ENCODE peak calls at places on chromosome 20, in four cellular contexts. One of them, this sample, is unnamed.
A peak's percentile ranks its signal among the peaks of the same experiment; 100 is the strongest.

GRCh38 chr20:62702886-62703852 is 5.5 kb upstream of the NTSR1 start:
- DNase-seq in GM23248: peak; percentile 96
- DNase-seq in thoracic aorta: no peak
- DNase-seq in keratinocyte: peak; percentile 68
- DNase-seq in this sample: no peak

GRCh38 chr20:23482138-23482537 is 8.8 kb upstream of the CST8 start:
- DNase-seq in GM23248: no peak
- DNase-seq in thoracic aorta: no peak
- DNase-seq in keratinocyte: no peak
- DNase-seq in this sample: no peak

GRCh38 chr20:4406627-4407026 is 315.1 kb upstream of the PRND start:
- DNase-seq in GM23248: peak; percentile 96
- DNase-seq in thoracic aorta: no peak
- DNase-seq in keratinocyte: peak; percentile 9
- DNase-seq in this sample: no peak

GRCh38 chr20:63628246-63628975 is 1.5 kb upstream of the GMEB2 start:
- DNase-seq in GM23248: peak; percentile 80
- DNase-seq in thoracic aorta: no peak
- DNase-seq in keratinocyte: no peak
- DNase-seq in this sample: no peak

GRCh38 chr20:53070714-53071392 is 98.7 kb downstream of the TSHZ2 start:
- DNase-seq in GM23248: peak; percentile 57
- DNase-seq in thoracic aorta: no peak
- DNase-seq in keratinocyte: no peak
- DNase-seq in this sample: no peak

GRCh38 chr20:36315545-36316351 is 9.6 kb downstream of the DLGAP4 start:
- DNase-seq in GM23248: no peak
- DNase-seq in thoracic aorta: no peak
- DNase-seq in keratinocyte: no peak
- DNase-seq in this sample: no peak

GRCh38 chr20:52150440-52151258 is 40.9 kb downstream of the ZFP64 start:
- DNase-seq in GM23248: peak; percentile 53
- DNase-seq in thoracic aorta: no peak
- DNase-seq in keratinocyte: no peak
- DNase-seq in this sample: peak; percentile 29

GRCh38 chr20:63850689-63851547 is 10.4 kb upstream of the ABHD16B start:
- DNase-seq in GM23248: no peak
- DNase-seq in thoracic aorta: no peak
- DNase-seq in keratinocyte: no peak
- DNase-seq in this sample: no peak

GRCh38 chr20:21189761-21190523 is 64.1 kb downstream of the KIZ start:
- DNase-seq in GM23248: no peak
- DNase-seq in thoracic aorta: no peak
- DNase-seq in keratinocyte: no peak
- DNase-seq in this sample: peak; percentile 71

GRCh38 chr20:3933126-3933684 is 44.0 kb downstream of the PANK2 start:
- DNase-seq in GM23248: no peak
- DNase-seq in thoracic aorta: no peak
- DNase-seq in keratinocyte: no peak
- DNase-seq in this sample: no peak

GRCh38 chr20:15708984-15709598 is 864.2 kb downstream of the KIF16B start:
- DNase-seq in GM23248: peak; percentile 24
- DNase-seq in thoracic aorta: no peak
- DNase-seq in keratinocyte: no peak
- DNase-seq in this sample: peak; percentile 54

GRCh38 chr20:23061713-23062561 is 12.5 kb upstream of the THBD start:
- DNase-seq in GM23248: peak; percentile 91
- DNase-seq in thoracic aorta: no peak
- DNase-seq in keratinocyte: no peak
- DNase-seq in this sample: no peak

GRCh38 chr20:48921883-48922867 is 664 bp downstream of the ARFGEF2 start:
- DNase-seq in GM23248: peak; percentile 77
- DNase-seq in thoracic aorta: no peak
- DNase-seq in keratinocyte: no peak
- DNase-seq in this sample: peak; percentile 5

GRCh38 chr20:21522479-21523397 is 8.9 kb upstream of the NKX2-2 start:
- DNase-seq in GM23248: no peak
- DNase-seq in thoracic aorta: no peak
- DNase-seq in keratinocyte: no peak
- DNase-seq in this sample: no peak

GRCh38 chr20:35842361-35842760 is 70.5 kb downstream of the PHF20 start:
- DNase-seq in GM23248: no peak
- DNase-seq in thoracic aorta: no peak
- DNase-seq in keratinocyte: no peak
- DNase-seq in this sample: no peak

GRCh38 chr20:36238760-36239159 is 2.5 kb downstream of the AAR2 start:
- DNase-seq in GM23248: no peak
- DNase-seq in thoracic aorta: no peak
- DNase-seq in keratinocyte: no peak
- DNase-seq in this sample: no peak

GRCh38 chr20:47258745-47259695 is 97.5 kb downstream of the ZMYND8 start:
- DNase-seq in GM23248: peak; percentile 48
- DNase-seq in thoracic aorta: peak; percentile 29
- DNase-seq in keratinocyte: no peak
- DNase-seq in this sample: no peak

GRCh38 chr20:62546606-62547005 is 70.8 kb upstream of the GATA5 start:
- DNase-seq in GM23248: no peak
- DNase-seq in thoracic aorta: no peak
- DNase-seq in keratinocyte: no peak
- DNase-seq in this sample: no peak

GRCh38 chr20:53215166-53215565 is 243.0 kb downstream of the TSHZ2 start:
- DNase-seq in GM23248: no peak
- DNase-seq in thoracic aorta: no peak
- DNase-seq in keratinocyte: no peak
- DNase-seq in this sample: no peak

GRCh38 chr20:34834459-34834893 is 9.0 kb upstream of the NCOA6 start:
- DNase-seq in GM23248: peak; percentile 58
- DNase-seq in thoracic aorta: no peak
- DNase-seq in keratinocyte: no peak
- DNase-seq in this sample: no peak

GRCh38 chr20:61448396-61448795 is 196.3 kb downstream of the CDH4 start:
- DNase-seq in GM23248: no peak
- DNase-seq in thoracic aorta: no peak
- DNase-seq in keratinocyte: no peak
- DNase-seq in this sample: no peak

GRCh38 chr20:51412333-51412761 is 130.2 kb downstream of the NFATC2 start:
- DNase-seq in GM23248: peak; percentile 71
- DNase-seq in thoracic aorta: peak; percentile 13
- DNase-seq in keratinocyte: no peak
- DNase-seq in this sample: no peak

GRCh38 chr20:50868509-50869495 is 62.4 kb downstream of the ADNP start:
- DNase-seq in GM23248: no peak
- DNase-seq in thoracic aorta: no peak
- DNase-seq in keratinocyte: no peak
- DNase-seq in this sample: no peak

GRCh38 chr20:63027425-63028389 is 20.9 kb upstream of the BHLHE23 start:
- DNase-seq in GM23248: peak; percentile 40
- DNase-seq in thoracic aorta: no peak
- DNase-seq in keratinocyte: no peak
- DNase-seq in this sample: no peak

GRCh38 chr20:16576219-16576618 is 3.0 kb upstream of the KIF16B start:
- DNase-seq in GM23248: no peak
- DNase-seq in thoracic aorta: no peak
- DNase-seq in keratinocyte: no peak
- DNase-seq in this sample: no peak

GRCh38 chr20:23752481-23753193 is 1.9 kb upstream of the CST1 start:
- DNase-seq in GM23248: no peak
- DNase-seq in thoracic aorta: no peak
- DNase-seq in keratinocyte: no peak
- DNase-seq in this sample: no peak

GRCh38 chr20:36629719-36630340 is 16.2 kb downstream of the SLA2 start:
- DNase-seq in GM23248: no peak
- DNase-seq in thoracic aorta: no peak
- DNase-seq in keratinocyte: no peak
- DNase-seq in this sample: no peak

GRCh38 chr20:4006640-4007039 is 8.7 kb downstream of the RNF24 start:
- DNase-seq in GM23248: peak; percentile 44
- DNase-seq in thoracic aorta: peak; percentile 40
- DNase-seq in keratinocyte: no peak
- DNase-seq in this sample: no peak

GRCh38 chr20:3194617-3195280 is 9.7 kb downstream of the DDRGK1 start:
- DNase-seq in GM23248: no peak
- DNase-seq in thoracic aorta: no peak
- DNase-seq in keratinocyte: no peak
- DNase-seq in this sample: no peak

GRCh38 chr20:62511300-62511914 is 35.6 kb upstream of the GATA5 start:
- DNase-seq in GM23248: no peak
- DNase-seq in thoracic aorta: no peak
- DNase-seq in keratinocyte: no peak
- DNase-seq in this sample: no peak

GRCh38 chr20:64026-64603 is 23.4 kb upstream of the DEFB125 start:
- DNase-seq in GM23248: no peak
- DNase-seq in thoracic aorta: no peak
- DNase-seq in keratinocyte: no peak
- DNase-seq in this sample: no peak

GRCh38 chr20:62487-62886 is 25.0 kb upstream of the DEFB125 start:
- DNase-seq in GM23248: no peak
- DNase-seq in thoracic aorta: no peak
- DNase-seq in keratinocyte: no peak
- DNase-seq in this sample: no peak

GRCh38 chr20:61230-61629 is 26.2 kb upstream of the DEFB125 start:
- DNase-seq in GM23248: no peak
- DNase-seq in thoracic aorta: no peak
- DNase-seq in keratinocyte: no peak
- DNase-seq in this sample: no peak

GRCh38 chr20:60035-60918 is 27.2 kb upstream of the DEFB125 start:
- DNase-seq in GM23248: peak; percentile 2
- DNase-seq in thoracic aorta: no peak
- DNase-seq in keratinocyte: no peak
- DNase-seq in this sample: no peak

DNA sequence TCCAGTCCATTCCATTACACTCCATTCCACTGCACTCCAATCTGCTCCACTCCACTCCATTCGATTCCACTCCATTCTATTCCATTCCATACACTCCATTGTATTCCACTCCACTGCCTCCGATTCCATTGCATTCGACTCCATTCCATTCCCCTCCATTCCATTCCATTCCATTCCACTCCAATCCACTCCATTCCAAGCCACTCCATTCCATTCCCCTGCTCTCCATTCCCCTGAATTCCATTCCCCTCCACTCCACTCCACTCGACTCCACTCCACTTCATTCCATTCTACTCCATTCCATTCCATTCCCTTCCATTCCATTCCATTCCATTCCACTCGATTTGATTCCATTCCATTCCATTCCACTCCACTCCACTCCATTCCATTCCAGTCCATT is 25.7 kb upstream of the DEFB125 start:
- DNase-seq in GM23248: no peak
- DNase-seq in thoracic aorta: no peak
- DNase-seq in keratinocyte: no peak
- DNase-seq in this sample: no peak
- H3K9me3 ChIP-seq in GM23248: no peaks in the 10 kb centered on the region
- H3K9me3 ChIP-seq in thoracic aorta: no peaks in the 10 kb centered on the region
- H3K9me3 ChIP-seq in keratinocyte: peaks cover 13% of the 10 kb centered on the region
- H3K9me3 ChIP-seq in this sample: peaks cover 17% of the 10 kb centered on the region

GRCh38 chr20:24787621-24788020 is 161.4 kb upstream of the CST7 start:
- DNase-seq in GM23248: no peak
- DNase-seq in thoracic aorta: no peak
- DNase-seq in keratinocyte: no peak
- DNase-seq in this sample: no peak
- H3K4me1 ChIP-seq in GM23248: no peaks in the 10 kb centered on the region
- H3K4me1 ChIP-seq in thoracic aorta: no peaks in the 10 kb centered on the region
- H3K4me1 ChIP-seq in keratinocyte: peaks cover 9% of the 10 kb centered on the region
- H3K4me1 ChIP-seq in this sample: no peaks in the 10 kb centered on the region

DNA sequence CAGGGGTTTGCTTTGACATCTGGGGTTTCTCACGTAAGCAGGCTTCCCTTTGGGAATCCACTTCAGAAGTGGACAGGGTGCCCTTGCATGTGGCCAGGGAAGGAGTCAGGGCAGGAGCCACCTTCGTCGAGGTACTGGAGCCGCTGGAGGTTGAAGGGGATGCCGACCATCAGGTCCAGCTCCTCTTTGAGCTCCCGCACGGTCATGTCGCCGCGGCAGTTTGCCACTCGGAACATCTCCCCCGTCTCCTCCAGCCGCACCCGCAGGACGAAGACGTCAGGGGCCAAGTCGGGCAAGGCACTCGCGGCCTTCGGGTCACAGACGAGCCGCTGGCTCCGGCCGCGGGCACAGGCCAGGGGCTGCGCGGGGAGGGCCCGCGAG is 360 bp downstream of the ANKRD60 start:
- DNase-seq in GM23248: peak; percentile 38
- DNase-seq in thoracic aorta: no peak
- DNase-seq in keratinocyte: no peak
- DNase-seq in this sample: no peak
- H3K4me3 ChIP-seq in GM23248: peak overlapping the region; percentile 31
- H3K4me3 ChIP-seq in thoracic aorta: no peak overlapping the region
- H3K4me3 ChIP-seq in keratinocyte: no peak overlapping the region
- H3K4me3 ChIP-seq in this sample: peak overlapping the region; percentile 48

GRCh38 chr20:42113236-42113635 is 495.1 kb upstream of the CHD6 start:
- DNase-seq in GM23248: no peak
- DNase-seq in thoracic aorta: no peak
- DNase-seq in keratinocyte: no peak
- DNase-seq in this sample: no peak

GRCh38 chr20:42112161-42112560 is 494.0 kb upstream of the CHD6 start:
- DNase-seq in GM23248: no peak
- DNase-seq in thoracic aorta: no peak
- DNase-seq in keratinocyte: no peak
- DNase-seq in this sample: no peak

GRCh38 chr20:42111349-42111748 is 493.2 kb upstream of the CHD6 start:
- DNase-seq in GM23248: no peak
- DNase-seq in thoracic aorta: no peak
- DNase-seq in keratinocyte: no peak
- DNase-seq in this sample: no peak

GRCh38 chr20:42110301-42110700 is 492.1 kb upstream of the CHD6 start:
- DNase-seq in GM23248: no peak
- DNase-seq in thoracic aorta: no peak
- DNase-seq in keratinocyte: no peak
- DNase-seq in this sample: no peak
- H3K9me3 ChIP-seq in GM23248: no peaks in the 10 kb centered on the region
- H3K9me3 ChIP-seq in thoracic aorta: no peaks in the 10 kb centered on the region
- H3K9me3 ChIP-seq in keratinocyte: peaks cover 4% of the 10 kb centered on the region
- H3K9me3 ChIP-seq in this sample: no peaks in the 10 kb centered on the region

DNA sequence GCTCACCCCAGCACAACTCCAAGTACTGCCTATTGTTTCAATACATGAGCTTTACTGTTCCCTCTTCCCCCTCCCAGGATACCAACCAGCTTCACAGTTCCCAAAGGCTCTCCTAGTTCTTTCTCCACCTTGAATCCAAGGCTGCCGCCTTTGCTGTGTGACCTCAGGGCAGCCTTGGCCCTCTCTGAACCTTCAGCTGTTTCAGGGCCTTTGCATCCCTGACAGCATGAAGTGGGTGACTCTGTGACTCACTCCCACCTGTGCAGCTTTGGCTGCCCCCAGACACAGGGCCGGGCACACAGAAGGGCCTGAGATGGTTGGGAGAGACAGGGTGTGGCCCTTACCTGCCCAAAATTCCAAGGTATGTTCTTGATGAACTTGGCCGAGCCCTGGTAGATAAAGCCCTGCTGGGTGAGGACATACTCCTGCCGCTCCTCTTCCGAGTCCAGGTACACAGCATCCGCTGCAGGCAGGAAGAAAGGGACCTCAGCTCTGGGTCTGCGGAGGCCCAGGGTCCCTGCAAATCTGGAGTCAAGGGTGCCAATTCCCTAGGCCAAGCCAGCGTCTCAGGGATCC is 14.4 kb downstream of the TGM2 start:
- DNase-seq in GM23248: no peak
- DNase-seq in thoracic aorta: no peak
- DNase-seq in keratinocyte: no peak
- DNase-seq in this sample: no peak
- H3K4me1 ChIP-seq in GM23248: peaks cover 12% of the 10 kb centered on the region
- H3K4me1 ChIP-seq in thoracic aorta: peaks cover 17% of the 10 kb centered on the region
- H3K4me1 ChIP-seq in keratinocyte: no peaks in the 10 kb centered on the region
- H3K4me1 ChIP-seq in this sample: no peaks in the 10 kb centered on the region

This sample was measured in iPS DF 6.9.